ENCODE peak calls at places on chromosomes 5 and 9, in ten cellular contexts. M, W, S, V, B, D, H, K, U and P are unnamed samples.

GRCh38 chr9:38017149-38017884 is 51.7 kb downstream of the SHB start:
- DNase-seq in M (no peak), W (no peak), S (peak; percentile 78), V (peak; percentile 93), B (peak; percentile 37), D (peak; percentile 68), H (peak; percentile 73), K (peak; percentile 78), U (no peak), P (peak; percentile 86)

GRCh38 chr9:69175488-69175872 is 1.4 kb downstream of the TJP2 start:
- DNase-seq in M (peak; percentile 27), W (no peak), S (no peak), V (no peak), B (no peak), D (no peak), H (no peak), K (no peak), U (no peak), P (no peak)

GRCh38 chr5:32042571-32042970 is 131.5 kb downstream of the GOLPH3 start:
- DNase-seq in M (no peak), W (no peak), S (no peak), V (peak; percentile 20), B (no peak), D (no peak), H (no peak), K (no peak), U (no peak), P (no peak)

GRCh38 chr5:137075163-137075970 is 423.8 kb downstream of the SPOCK1 start:
- DNase-seq in M (no peak), W (peak; percentile 67), S (peak; percentile 80), V (peak; percentile 61), B (peak; percentile 52), D (no peak), H (peak; percentile 77), K (peak; percentile 7), U (peak; percentile 11), P (no peak)

GRCh38 chr5:5141625-5142527 is 1.7 kb downstream of the ADAMTS16 start:
- DNase-seq in M (peak; percentile 20), W (peak; percentile 83), S (peak; percentile 47), V (peak; percentile 70), B (peak; percentile 53), D (no peak), H (peak; percentile 71), K (peak; percentile 55), U (peak; percentile 50), P (no peak)

GRCh38 chr9:95506692-95507455 is 9.9 kb downstream of the PTCH1 start:
- DNase-seq in M (no peak), W (peak; percentile 77), S (no peak), V (peak; percentile 69), B (peak; percentile 54), D (peak; percentile 63), H (peak; percentile 65), K (peak; percentile 86), U (no peak), P (peak; percentile 71)

GRCh38 chr9:38629511-38629910 is 9.1 kb upstream of the ANKRD18A start:
- DNase-seq in M (no peak), W (no peak), S (no peak), V (no peak), B (no peak), D (no peak), H (no peak), K (no peak), U (no peak), P (no peak)

GRCh38 chr5:176388003-176388340 is 426 bp downstream of the NOP16 start:
- DNase-seq in M (no peak), W (no peak), S (no peak), V (peak; percentile 30), B (no peak), D (no peak), H (peak; percentile 36), K (peak; percentile 31), U (no peak), P (no peak)

GRCh38 chr5:125137535-125137934 is 391.1 kb upstream of the ZNF608 start:
- DNase-seq in M (no peak), W (no peak), S (no peak), V (no peak), B (no peak), D (no peak), H (peak; percentile 6), K (no peak), U (no peak), P (no peak)

GRCh38 chr5:176862330-176862995 is 36.7 kb downstream of the HK3 start:
- DNase-seq in M (no peak), W (no peak), S (no peak), V (no peak), B (no peak), D (no peak), H (no peak), K (no peak), U (no peak), P (no peak)

GRCh38 chr5:160188151-160188967 is 40.9 kb upstream of the FABP6 start:
- DNase-seq in M (no peak), W (peak; percentile 63), S (peak; percentile 56), V (peak; percentile 73), B (peak; percentile 1), D (no peak), H (peak; percentile 27), K (peak; percentile 80), U (no peak), P (no peak)

GRCh38 chr5:163503106-163504090 is 2.0 kb upstream of the MAT2B start:
- DNase-seq in M (peak; percentile 70), W (peak; percentile 83), S (peak; percentile 68), V (peak; percentile 82), B (no peak), D (peak; percentile 13), H (peak; percentile 76), K (peak; percentile 78), U (no peak), P (peak; percentile 54)

GRCh38 chr5:3100921-3101551 is 349.6 kb upstream of the IRX2 start:
- DNase-seq in M (no peak), W (no peak), S (no peak), V (no peak), B (no peak), D (no peak), H (no peak), K (no peak), U (no peak), P (no peak)

GRCh38 chr9:135253305-135254004 is 166.0 kb downstream of the OLFM1 start:
- DNase-seq in M (no peak), W (no peak), S (no peak), V (no peak), B (no peak), D (no peak), H (no peak), K (no peak), U (no peak), P (no peak)

GRCh38 chr5:172630961-172631360 is 10.1 kb upstream of the NEURL1B start:
- DNase-seq in M (no peak), W (no peak), S (no peak), V (no peak), B (no peak), D (no peak), H (no peak), K (no peak), U (no peak), P (no peak)

GRCh38 chr5:178465861-178466288 is 124.3 kb downstream of the COL23A1 start:
- DNase-seq in M (no peak), W (no peak), S (no peak), V (no peak), B (no peak), D (no peak), H (no peak), K (no peak), U (no peak), P (no peak)

GRCh38 chr9:37503736-37504135 is 18.0 kb downstream of the POLR1E start:
- DNase-seq in M (no peak), W (no peak), S (peak; percentile 41), V (peak; percentile 32), B (no peak), D (no peak), H (no peak), K (peak; percentile 83), U (no peak), P (no peak)

GRCh38 chr9:122261469-122261881 is 3.2 kb downstream of the RBM18 start:
- DNase-seq in M (peak; percentile 35), W (no peak), S (peak; percentile 75), V (peak; percentile 49), B (no peak), D (no peak), H (peak; percentile 51), K (peak; percentile 82), U (no peak), P (no peak)

GRCh38 chr5:7519564-7519963 is 123.6 kb downstream of the ADCY2 start:
- DNase-seq in M (no peak), W (no peak), S (no peak), V (no peak), B (no peak), D (no peak), H (no peak), K (no peak), U (no peak), P (no peak)

GRCh38 chr5:4700082-4700481 is 440.0 kb upstream of the ADAMTS16 start:
- DNase-seq in M (no peak), W (no peak), S (peak; percentile 87), V (no peak), B (peak; percentile 32), D (peak; percentile 1), H (peak; percentile 31), K (peak; percentile 41), U (peak; percentile 9), P (peak; percentile 30)

GRCh38 chr5:124824637-124825158 is 78.3 kb upstream of the ZNF608 start:
- DNase-seq in M (no peak), W (no peak), S (no peak), V (peak; percentile 23), B (no peak), D (no peak), H (peak; percentile 28), K (peak; percentile 98), U (no peak), P (no peak)

GRCh38 chr5:141182248-141182647 is at the start of gene PCDHB16:
- DNase-seq in M (peak; percentile 10), W (no peak), S (no peak), V (peak; percentile 38), B (peak; percentile 24), D (peak; percentile 11), H (peak; percentile 24), K (peak; percentile 5), U (no peak), P (peak; percentile 6)

GRCh38 chr9:14170392-14170931 is 143.5 kb downstream of the NFIB start:
- DNase-seq in M (no peak), W (no peak), S (no peak), V (no peak), B (no peak), D (no peak), H (no peak), K (no peak), U (no peak), P (no peak)

GRCh38 chr5:163395794-163396193 is 41.6 kb upstream of the CCNG1 start:
- DNase-seq in M (no peak), W (no peak), S (no peak), V (no peak), B (no peak), D (no peak), H (no peak), K (no peak), U (no peak), P (no peak)

GRCh38 chr5:43191740-43192557 is at the start of gene NIM1K:
- DNase-seq in M (no peak), W (peak; percentile 85), S (peak; percentile 62), V (peak; percentile 72), B (peak; percentile 74), D (peak; percentile 57), H (peak; percentile 32), K (peak; percentile 37), U (peak; percentile 34), P (peak; percentile 85)

GRCh38 chr9:121634800-121635261 is 16.6 kb upstream of the DAB2IP start:
- DNase-seq in M (no peak), W (no peak), S (no peak), V (peak; percentile 21), B (peak; percentile 27), D (no peak), H (peak; percentile 46), K (no peak), U (no peak), P (no peak)